ENCODE peak calls at places on chromosomes 6 and 20, in eight cellular contexts. S is neural progenitor cell, O is IMR-90, R is psoas muscle, V is heart right ventricle, B is ascending aorta, F is endothelial cell of umbilical vein, G is A673. K is an unnamed sample. For H3K9me3, the result is how much of the 10 kb centered on the place peaks cover.

GRCh38 chr6:50602191-50602810 is 111.0 kb upstream of the TFAP2D start:
- DNase-seq in S (peak), O (peak), R (no peak), V (no peak), B (no peak), F (peak), G (peak), K (no peak)

GRCh38 chr6:38215225-38215624 is 395.7 kb downstream of the ZFAND3 start:
- DNase-seq in S (no peak), O (no peak), R (no peak), V (no peak), B (no peak), F (no peak), G (no peak), K (no peak)

GRCh38 chr6:166927240-166927941 is 29.0 kb downstream of the RNASET2 start:
- DNase-seq in S (no peak), O (no peak), R (no peak), V (no peak), B (no peak), F (no peak), G (peak), K (no peak)

GRCh38 chr20:53752971-53753879 is 159.6 kb upstream of the ZNF217 start:
- DNase-seq in S (no peak), O (peak), R (no peak), V (no peak), B (no peak), F (no peak), G (peak), K (no peak)

GRCh38 chr6:110682460-110682853 is 132.8 kb downstream of the CDK19 start:
- DNase-seq in S (peak), O (peak), R (no peak), V (no peak), B (no peak), F (peak), G (peak), K (no peak)

GRCh38 chr6:80454661-80455365 is 348.3 kb downstream of the BCKDHB start:
- DNase-seq in S (no peak), O (peak), R (no peak), V (no peak), B (no peak), F (peak), G (no peak), K (no peak)

GRCh38 chr6:157761331-157761921 is 61.6 kb upstream of the SNX9 start:
- DNase-seq in S (no peak), O (peak), R (no peak), V (no peak), B (no peak), F (no peak), G (no peak), K (no peak)

GRCh38 chr20:45469336-45470261 is at the start of gene WFDC2:
- DNase-seq in S (peak), O (no peak), R (no peak), V (peak), B (no peak), F (no peak), G (no peak), K (no peak)

GRCh38 chr6:13001951-13002350 is 285.4 kb downstream of the PHACTR1 start:
- DNase-seq in S (no peak), O (no peak), R (no peak), V (no peak), B (no peak), F (no peak), G (no peak), K (no peak)

GRCh38 chr6:106773956-106774629 is 144.7 kb downstream of the QRSL1 start:
- DNase-seq in S (no peak), O (no peak), R (no peak), V (no peak), B (no peak), F (no peak), G (no peak), K (no peak)

GRCh38 chr20:37776049-37776448 is 82.2 kb downstream of the CTNNBL1 start:
- DNase-seq in S (no peak), O (no peak), R (no peak), V (no peak), B (no peak), F (no peak), G (no peak), K (no peak)

GRCh38 chr6:62652692-62653328 is 366.8 kb upstream of the KHDRBS2 start:
- DNase-seq in S (peak), O (peak), R (no peak), V (no peak), B (no peak), F (no peak), G (peak), K (no peak)
- H3K9me3 ChIP-seq in S (under half), O (under half), R (under half), V (under half), B (under half), F (under half), G (half or more), K (under half)

GRCh38 chr20:58229198-58229802 is 847 bp upstream of the ANKRD60 start:
- DNase-seq in S (peak), O (peak), R (no peak), V (no peak), B (no peak), F (no peak), G (no peak), K (no peak)
- H3K27ac ChIP-seq in S (no peak), O (no peak), R (no peak), V (no peak), B (no peak), F (no peak), G (no peak), K (no peak)

GRCh38 chr6:139533166-139533565 is 158.7 kb upstream of the CITED2 start:
- DNase-seq in S (no peak), O (no peak), R (no peak), V (no peak), B (no peak), F (no peak), G (no peak), K (no peak)

GRCh38 chr6:139531716-139532115 is 157.3 kb upstream of the CITED2 start:
- DNase-seq in S (no peak), O (no peak), R (no peak), V (no peak), B (no peak), F (no peak), G (no peak), K (no peak)

GRCh38 chr6:139534472-139535115 is 160.1 kb upstream of the CITED2 start:
- DNase-seq in S (no peak), O (no peak), R (no peak), V (no peak), B (no peak), F (peak), G (no peak), K (no peak)

GRCh38 chr6:139531148-139531547 is 156.7 kb upstream of the CITED2 start:
- DNase-seq in S (no peak), O (peak), R (no peak), V (no peak), B (no peak), F (no peak), G (no peak), K (no peak)

GRCh38 chr6:139533573-139534471 is 159.4 kb upstream of the CITED2 start:
- DNase-seq in S (no peak), O (peak), R (no peak), V (no peak), B (no peak), F (peak), G (peak), K (no peak)
- H3K4me3 ChIP-seq in S (no peak), O (no peak), R (no peak), V (no peak), B (no peak), F (no peak), G (no peak), K (no peak)

GRCh38 chr6:144330588-144330987 is 45.5 kb downstream of the UTRN start:
- DNase-seq in S (peak), O (no peak), R (no peak), V (no peak), B (no peak), F (no peak), G (no peak), K (no peak)

GRCh38 chr6:144334150-144334708 is 49.1 kb downstream of the UTRN start:
- DNase-seq in S (no peak), O (no peak), R (peak), V (no peak), B (no peak), F (no peak), G (peak), K (no peak)

GRCh38 chr6:144330017-144330416 is 44.9 kb downstream of the UTRN start:
- DNase-seq in S (no peak), O (no peak), R (no peak), V (no peak), B (no peak), F (no peak), G (no peak), K (no peak)

GRCh38 chr6:144331610-144332009 is 46.5 kb downstream of the UTRN start:
- DNase-seq in S (no peak), O (peak), R (no peak), V (no peak), B (no peak), F (no peak), G (no peak), K (no peak)

DNA sequence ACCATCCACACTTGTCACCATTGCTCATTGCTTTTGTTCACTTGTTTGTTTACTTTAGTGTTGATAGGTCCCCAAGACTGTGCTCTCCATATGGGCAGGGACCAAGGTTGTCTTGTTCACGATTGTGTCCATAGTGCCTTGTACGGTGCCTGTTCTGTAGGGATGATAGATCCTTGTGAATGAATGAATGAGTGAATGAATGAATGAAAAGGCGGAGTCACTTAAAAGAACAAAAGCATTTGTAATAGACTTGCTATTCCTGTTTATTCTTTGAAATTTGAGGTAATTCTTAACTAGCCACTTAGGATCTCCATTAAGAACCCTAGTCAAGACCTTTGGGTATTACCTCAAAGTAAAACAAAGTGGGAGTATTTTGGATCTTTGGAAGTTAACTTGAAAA is 47.0 kb downstream of the UTRN start:
- DNase-seq in S (no peak), O (no peak), R (no peak), V (no peak), B (no peak), F (no peak), G (no peak), K (no peak)
- H3K9me3 ChIP-seq in S (under half), O (under half), R (under half), V (under half), B (under half), F (under half), G (under half), K (under half)

GRCh38 chr6:150625927-150626326 is 26.2 kb downstream of the PLEKHG1 start:
- DNase-seq in S (no peak), O (no peak), R (no peak), V (no peak), B (no peak), F (no peak), G (no peak), K (no peak)

GRCh38 chr6:150627601-150628012 is 27.9 kb downstream of the PLEKHG1 start:
- DNase-seq in S (no peak), O (no peak), R (no peak), V (no peak), B (no peak), F (peak), G (no peak), K (no peak)

GRCh38 chr6:150624199-150624598 is 24.5 kb downstream of the PLEKHG1 start:
- DNase-seq in S (no peak), O (no peak), R (no peak), V (no peak), B (no peak), F (no peak), G (no peak), K (no peak)

GRCh38 chr6:150628908-150629307 is 29.2 kb downstream of the PLEKHG1 start:
- DNase-seq in S (no peak), O (no peak), R (no peak), V (no peak), B (no peak), F (no peak), G (no peak), K (no peak)

GRCh38 chr6:150627154-150627553 is 27.5 kb downstream of the PLEKHG1 start:
- DNase-seq in S (no peak), O (no peak), R (no peak), V (no peak), B (no peak), F (no peak), G (no peak), K (no peak)
- H3K27ac ChIP-seq in S (no peak), O (no peak), R (no peak), V (no peak), B (peak), F (no peak), G (no peak), K (no peak)

DNA sequence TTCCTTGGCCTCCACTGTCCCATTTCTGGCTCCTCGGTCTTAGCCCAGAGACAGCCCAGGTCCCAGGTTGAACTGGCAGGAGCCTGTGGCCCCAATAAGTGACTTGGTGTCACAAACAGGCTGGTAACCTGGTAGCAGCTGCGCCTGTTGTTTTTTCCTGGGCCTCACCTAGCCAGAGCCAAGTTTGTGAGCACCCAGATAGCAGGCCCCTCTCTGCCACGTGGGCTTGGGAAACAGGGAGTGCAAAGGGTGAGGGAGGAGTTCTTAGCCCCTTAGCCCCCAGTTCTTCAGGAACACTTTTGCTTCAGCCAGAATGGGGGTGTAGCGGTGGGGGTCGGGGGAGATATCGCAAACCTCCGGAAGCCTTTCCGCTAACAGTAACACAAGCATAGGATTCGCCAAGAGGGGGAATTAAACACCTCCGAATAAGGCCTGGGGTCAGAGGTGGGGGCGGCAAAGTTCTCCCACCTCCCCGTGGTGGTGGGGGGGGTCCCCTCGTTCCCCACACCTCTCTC is 760 bp downstream of the C6orf132 start:
- DNase-seq in S (no peak), O (no peak), R (no peak), V (no peak), B (no peak), F (no peak), G (no peak), K (no peak)
- H3K4me3 ChIP-seq in S (peak), O (peak), R (peak), V (peak), B (peak), F (no peak), G (no peak), K (peak)

GRCh38 chr20:54928564-54928963 is 453.2 kb downstream of the DOK5 start:
- DNase-seq in S (no peak), O (no peak), R (no peak), V (no peak), B (no peak), F (no peak), G (no peak), K (no peak)

GRCh38 chr20:54929191-54929590 is 453.8 kb downstream of the DOK5 start:
- DNase-seq in S (no peak), O (no peak), R (no peak), V (no peak), B (no peak), F (no peak), G (no peak), K (no peak)

GRCh38 chr20:54938707-54939106 is 463.3 kb downstream of the DOK5 start:
- DNase-seq in S (no peak), O (no peak), R (no peak), V (no peak), B (no peak), F (no peak), G (peak), K (no peak)

DNA sequence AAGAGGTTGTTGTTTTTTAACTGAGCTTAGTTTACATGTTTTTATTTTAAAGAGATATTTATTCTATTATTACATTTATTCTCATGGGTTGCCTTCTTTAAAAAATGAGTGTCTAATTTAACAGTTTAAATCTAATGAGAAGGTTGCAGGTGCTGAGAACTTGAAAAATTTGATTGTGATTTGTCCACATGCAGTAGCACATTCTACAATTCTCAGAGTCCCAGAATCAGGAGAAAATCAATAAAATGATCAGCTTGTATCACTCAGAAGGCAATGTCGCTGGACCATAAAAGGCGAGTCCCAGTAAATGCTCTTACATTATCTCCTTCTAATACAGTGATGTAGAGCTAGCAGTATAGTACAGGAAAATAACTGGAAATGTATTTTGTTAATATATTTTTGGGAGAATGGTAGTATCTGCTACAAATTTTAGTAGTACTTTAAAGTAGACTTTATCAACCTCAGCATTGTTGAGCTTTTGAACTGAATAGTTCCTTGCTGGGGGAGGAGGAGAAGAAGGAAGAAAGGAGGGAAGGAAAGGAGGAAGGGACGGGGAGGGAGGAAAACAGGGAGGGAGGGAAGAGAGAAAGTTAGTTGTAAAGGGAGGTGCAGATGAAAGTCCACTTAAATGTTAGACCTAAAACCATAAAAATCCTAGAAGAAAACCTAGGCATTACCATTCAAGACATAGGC is 458.0 kb downstream of the DOK5 start:
- DNase-seq in S (no peak), O (no peak), R (no peak), V (no peak), B (no peak), F (no peak), G (no peak), K (no peak)
- H3K9me3 ChIP-seq in S (under half), O (under half), R (under half), V (under half), B (under half), F (under half), G (under half), K (under half)

GRCh38 chr6:36119209-36119608 is 11.1 kb upstream of the MAPK13 start:
- DNase-seq in S (no peak), O (no peak), R (no peak), V (no peak), B (no peak), F (no peak), G (no peak), K (no peak)

GRCh38 chr6:36120979-36121706 is 9.2 kb upstream of the MAPK13 start:
- DNase-seq in S (no peak), O (no peak), R (peak), V (peak), B (peak), F (peak), G (no peak), K (no peak)

GRCh38 chr6:36121752-36122494 is 8.4 kb upstream of the MAPK13 start:
- DNase-seq in S (no peak), O (no peak), R (no peak), V (no peak), B (no peak), F (no peak), G (no peak), K (no peak)

GRCh38 chr6:36119927-36120477 is 10.3 kb upstream of the MAPK13 start:
- DNase-seq in S (no peak), O (no peak), R (no peak), V (no peak), B (no peak), F (no peak), G (no peak), K (no peak)

DNA sequence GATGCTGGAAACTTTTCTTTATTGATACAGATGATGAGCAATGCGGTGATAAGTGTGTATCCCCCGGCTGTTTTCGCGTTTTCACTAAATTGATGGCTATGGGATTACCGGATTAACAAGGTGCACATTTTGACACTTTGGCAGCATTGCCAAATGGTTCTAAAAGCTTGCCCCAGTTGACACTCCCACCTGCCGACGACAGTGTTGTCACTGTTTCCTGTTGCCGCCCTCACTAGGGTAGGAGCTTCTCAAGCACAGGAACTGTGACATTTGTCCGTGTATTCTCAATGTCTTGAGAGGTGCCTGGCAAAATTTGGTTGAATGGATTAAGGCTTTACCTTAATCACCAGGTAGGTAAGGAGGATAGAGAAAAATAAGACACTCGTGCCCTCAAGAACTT is 9.8 kb upstream of the MAPK13 start:
- DNase-seq in S (no peak), O (no peak), R (no peak), V (no peak), B (no peak), F (no peak), G (no peak), K (no peak)
- H3K27ac ChIP-seq in S (no peak), O (no peak), R (no peak), V (no peak), B (peak), F (no peak), G (no peak), K (peak)

DNA sequence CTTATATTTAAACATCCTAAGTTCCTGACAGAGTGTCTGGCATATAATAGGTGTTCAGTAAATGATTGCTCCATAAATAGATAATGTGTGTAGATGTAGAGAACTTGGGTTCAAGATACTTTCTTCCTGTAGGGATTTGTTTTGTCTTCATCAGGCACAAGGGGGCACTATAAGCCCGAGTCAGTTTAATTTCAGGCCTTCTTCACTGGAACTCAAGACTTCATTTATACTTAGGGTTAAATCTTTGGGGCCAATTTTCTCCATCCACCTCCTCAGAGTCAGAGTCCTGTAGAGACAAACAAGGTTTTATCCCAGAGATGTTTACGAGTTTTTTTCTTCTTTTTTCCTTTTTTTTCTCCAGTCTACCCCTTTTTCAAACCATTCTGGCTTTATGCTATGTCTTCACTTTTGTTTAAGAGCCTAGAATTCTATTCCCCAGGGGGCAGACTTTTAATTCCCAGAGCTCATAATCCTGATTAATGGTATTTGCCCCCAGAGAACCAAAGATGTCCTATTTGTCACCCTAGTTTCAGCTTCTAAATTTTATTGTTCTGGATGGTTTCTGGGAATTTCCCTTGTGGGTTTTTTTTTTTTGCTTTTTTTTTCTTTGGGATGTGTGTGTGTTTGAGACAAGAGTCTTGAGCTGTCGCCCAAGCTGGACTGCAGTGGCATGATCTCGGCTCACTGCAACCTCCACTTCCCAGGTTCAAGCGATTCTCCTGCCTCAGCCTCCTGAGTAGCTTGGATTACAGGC is 88.4 kb downstream of the HFE start:
- DNase-seq in S (peak), O (peak), R (no peak), V (no peak), B (no peak), F (peak), G (peak), K (no peak)
- H3K4me3 ChIP-seq in S (no peak), O (no peak), R (no peak), V (no peak), B (no peak), F (no peak), G (peak), K (no peak)

K was measured in esophagus squamous epithelium.